ENCODE peak calls at places on chromosomes 12 and 14, in nine cellular contexts. S, X, E, D, Z, I, N, A and W are unnamed samples.

GRCh38 chr12:123900898-123901376 is 71.7 kb downstream of the CCDC92 start:
- DNase-seq in S (no peak), E (peak; percentile 27), D (no peak), I (peak; percentile 58), A (no peak), Z (peak; percentile 40), N (no peak), X (no peak), W (peak; percentile 78)

GRCh38 chr12:104975621-104976343 is 10.3 kb upstream of the NOPCHAP1 start:
- DNase-seq in Z (no peak), E (peak; percentile 48), X (no peak), S (peak; percentile 84), N (no peak), I (no peak), D (no peak), A (no peak), W (no peak)

GRCh38 chr14:69153848-69154208 is 909 bp upstream of the DCAF5 start:
- DNase-seq in I (peak; percentile 36), S (peak; percentile 71), X (no peak), N (peak; percentile 36), D (peak; percentile 39), E (no peak), Z (peak; percentile 52), A (no peak), W (peak; percentile 19)

GRCh38 chr14:30298266-30298795 is 260.6 kb upstream of the G2E3 start:
- DNase-seq in I (no peak), A (no peak), E (no peak), D (no peak), Z (no peak), S (no peak), N (no peak), X (no peak), W (no peak)

GRCh38 chr12:80041691-80042090 is 57.6 kb upstream of the OTOGL start:
- DNase-seq in S (peak; percentile 78), A (no peak), N (no peak), X (no peak), I (no peak), D (no peak), Z (no peak), E (peak; percentile 63), W (no peak)

GRCh38 chr14:54182419-54183040 is 214.3 kb upstream of the CDKN3 start:
- DNase-seq in Z (no peak), D (no peak), N (no peak), A (no peak), S (peak; percentile 91), E (peak; percentile 96), I (no peak), X (no peak), W (no peak)

GRCh38 chr14:69105326-69105725 is 47.6 kb downstream of the DCAF5 start:
- DNase-seq in X (peak; percentile 13), D (no peak), Z (no peak), E (peak; percentile 57), I (no peak), N (no peak), A (no peak), S (peak; percentile 92), W (no peak)

GRCh38 chr14:68975667-68976066 is 3.4 kb downstream of the ACTN1 start:
- DNase-seq in N (no peak), D (no peak), I (no peak), A (no peak), E (no peak), S (peak; percentile 92), Z (peak; percentile 54), X (no peak), W (no peak)

GRCh38 chr12:114430306-114430705 is 24.4 kb upstream of the TBX5 start:
- DNase-seq in A (peak; percentile 30), X (no peak), Z (no peak), E (peak; percentile 16), I (no peak), D (no peak), S (peak; percentile 98), N (no peak), W (no peak)

GRCh38 chr12:71124833-71125460 is 32.9 kb downstream of the TSPAN8 start:
- DNase-seq in X (no peak), A (no peak), N (no peak), D (no peak), Z (no peak), I (no peak), S (no peak), E (no peak), W (no peak)

DNA sequence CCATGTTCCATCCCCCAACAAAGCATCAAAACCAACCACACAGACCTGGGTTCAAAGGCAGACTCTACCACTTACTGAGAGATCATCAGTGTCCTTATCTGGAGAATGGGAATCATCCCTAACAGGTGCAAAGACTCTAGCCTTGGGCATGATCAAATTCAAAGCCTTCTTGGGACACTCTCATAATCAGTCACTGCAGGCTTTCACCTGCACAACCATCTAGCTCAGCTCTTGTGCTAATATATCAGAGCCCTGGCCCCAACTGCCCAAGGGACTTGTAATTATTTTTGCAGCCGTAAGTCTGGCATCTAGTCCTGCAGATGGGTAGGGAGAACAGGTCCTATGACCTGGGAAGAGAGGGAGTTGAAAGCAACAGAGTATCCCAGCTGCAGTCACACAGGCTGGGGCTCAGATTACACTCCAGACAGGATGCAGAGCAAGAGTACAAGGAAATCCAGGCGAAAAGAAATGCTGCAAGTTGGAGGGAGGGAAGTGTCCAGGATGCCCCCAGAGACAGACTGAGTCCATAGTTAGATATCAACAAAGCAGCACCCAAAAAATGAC is 97.8 kb upstream of the NUDT4 start:
- DNase-seq in D (no peak), S (no peak), E (peak; percentile 7), N (no peak), A (no peak), I (peak; percentile 37), Z (no peak), X (no peak), W (no peak)
- TF ChIP-seq EZH2phosphoT487 in D (no peak), S (no peak), E (no peak), N (no peak), A (no peak), I (no peak), Z (no peak), X (no peak), W (no peak)

DNA sequence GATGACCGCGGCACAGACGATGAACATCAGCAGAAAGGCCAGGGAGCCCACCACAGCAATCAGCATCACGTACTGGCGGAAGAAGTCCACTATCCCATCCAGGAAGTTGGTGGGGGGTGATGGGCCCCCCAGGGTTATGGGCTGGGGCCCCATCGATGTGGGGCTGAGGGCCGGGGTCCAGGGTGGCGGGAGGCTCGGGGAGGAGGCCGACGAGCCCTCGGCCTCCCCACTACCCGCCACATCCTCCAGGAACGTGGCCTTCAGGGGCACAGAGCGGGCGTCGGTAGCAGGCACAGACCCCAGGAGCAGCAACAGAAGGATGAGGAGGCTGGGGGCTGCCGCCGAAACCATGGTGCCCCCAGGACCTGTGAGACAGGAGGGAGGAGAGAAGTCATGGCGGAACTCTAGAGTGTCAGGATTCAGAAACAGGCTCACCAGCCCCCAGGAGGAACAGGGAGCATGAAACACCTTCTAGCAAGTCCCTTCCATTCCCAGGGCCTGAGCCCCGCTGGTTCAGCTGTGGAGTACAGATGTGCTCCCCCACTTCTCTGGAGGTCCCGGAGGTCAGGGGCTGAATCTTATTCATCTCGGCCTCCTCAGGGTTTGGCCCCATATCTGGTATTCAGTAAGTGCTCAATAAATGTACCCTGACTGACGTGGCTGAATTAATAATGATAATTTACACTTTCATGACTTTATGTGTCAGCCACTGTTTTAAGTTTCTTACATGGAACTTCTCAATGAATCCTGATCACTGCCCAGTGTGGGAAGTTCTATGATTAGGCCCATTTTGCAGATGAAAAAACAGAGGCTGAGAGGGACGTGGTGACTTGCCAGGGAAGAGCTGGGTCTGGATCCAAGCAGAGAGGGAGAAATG is 5.6 kb downstream of the TMEM119 start:
- DNase-seq in D (no peak), N (no peak), A (no peak), Z (no peak), X (no peak), S (no peak), I (no peak), E (no peak), W (no peak)
- TF ChIP-seq EZH2phosphoT487 in D (no peak), N (no peak), A (no peak), Z (no peak), X (no peak), S (no peak), I (no peak), E (no peak), W (no peak)

DNA sequence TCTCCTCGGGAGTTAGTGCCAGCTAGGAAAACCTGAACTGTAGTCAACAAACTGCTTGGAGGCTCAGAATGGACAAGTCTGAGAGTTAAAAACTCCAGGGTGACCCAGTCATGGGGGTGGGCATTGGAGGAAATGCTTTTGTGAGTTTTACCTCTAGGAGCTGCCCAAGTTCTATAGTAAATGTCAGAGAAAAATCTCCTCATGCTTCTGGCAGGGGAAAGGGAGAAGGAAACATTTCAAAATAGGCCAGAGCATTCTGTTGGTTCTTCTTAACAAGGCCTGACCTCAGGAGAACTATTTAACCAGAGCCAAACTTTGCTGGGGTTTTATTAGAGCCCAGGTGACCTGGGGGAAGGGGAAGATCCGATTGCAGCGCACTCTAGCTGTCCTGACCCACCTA is 12.3 kb downstream of the NINJ2 start:
- DNase-seq in E (no peak), A (no peak), I (no peak), N (no peak), Z (no peak), D (no peak), X (no peak), S (no peak), W (no peak)
- TF ChIP-seq EZH2phosphoT487 in E (no peak), A (no peak), I (no peak), N (no peak), Z (no peak), D (no peak), X (no peak), S (no peak), W (no peak)

DNA sequence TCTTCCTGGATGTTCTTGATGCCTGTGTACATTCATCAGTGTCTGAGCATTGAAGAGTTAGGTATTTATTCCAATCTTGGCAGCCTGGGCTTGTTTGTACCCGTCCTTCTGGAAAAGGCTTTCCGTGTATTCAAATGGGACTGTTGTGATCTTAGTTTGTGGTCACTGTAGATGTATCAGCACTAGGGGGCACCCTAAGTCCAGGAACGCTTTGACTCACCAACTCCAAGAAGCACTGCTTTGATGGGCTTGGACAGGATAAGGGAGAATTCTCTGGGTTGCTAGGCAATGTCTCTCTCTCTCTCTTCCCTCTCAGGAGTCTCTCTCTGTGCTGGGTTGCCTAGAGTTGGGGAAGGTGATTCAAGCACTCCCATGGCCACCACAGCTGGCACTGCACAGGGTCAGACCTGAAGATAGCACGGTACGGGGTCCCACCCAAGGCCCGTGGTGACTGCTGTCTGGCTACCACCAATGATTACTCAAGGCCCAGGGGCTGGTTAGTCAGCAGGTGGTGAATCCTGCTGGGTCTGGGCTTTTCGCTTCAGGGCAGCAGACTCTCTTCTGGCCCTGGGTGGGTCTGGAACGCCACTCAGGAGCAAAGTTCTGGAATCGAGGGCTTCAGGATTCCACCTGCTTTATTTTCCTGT is 211.1 kb upstream of the RGS6 start:
- DNase-seq in X (peak; percentile 57), A (no peak), Z (peak; percentile 63), N (peak; percentile 32), D (peak; percentile 30), I (peak; percentile 78), E (peak; percentile 74), S (peak; percentile 87), W (peak; percentile 84)
- TF ChIP-seq EZH2phosphoT487 in X (no peak), A (no peak), Z (no peak), N (no peak), D (no peak), I (no peak), E (no peak), S (no peak), W (no peak)